ENCODE peak calls at places on chromosomes 11 and 22, in four cellular contexts. F is iPS DF 19.7, L is fibroblast of the conjunctiva, H is SHP77. U is an unnamed sample.
A peak's percentile ranks its signal among the peaks of the same experiment; 100 is the strongest.

GRCh38 chr11:62707277-62707771 is at the start of the genes BSCL2 and GNG3:
- DNase-seq in F (peak; percentile 95), L (no peak), H (peak; percentile 90), U (no peak)

GRCh38 chr22:38862375-38863329 is 9.4 kb downstream of the CBX6 start:
- DNase-seq in F (no peak), L (peak; percentile 39), H (no peak), U (no peak)

GRCh38 chr11:71283960-71284359 is 31.6 kb upstream of the SHANK2 start:
- DNase-seq in F (no peak), L (no peak), H (no peak), U (no peak)

GRCh38 chr11:130121430-130121978 is 38.1 kb upstream of the ST14 start:
- DNase-seq in F (no peak), L (peak; percentile 14), H (no peak), U (no peak)

GRCh38 chr22:17086750-17087149 is 1.9 kb downstream of the IL17RA start:
- DNase-seq in F (no peak), L (no peak), H (no peak), U (no peak)

GRCh38 chr11:48083427-48083826 is 103.1 kb downstream of the PTPRJ start:
- DNase-seq in F (no peak), L (no peak), H (no peak), U (no peak)

GRCh38 chr11:1195690-1196515 is 27.0 kb upstream of the MUC5B start:
- DNase-seq in F (no peak), L (no peak), H (no peak), U (no peak)

GRCh38 chr11:34340653-34341052 is 17.2 kb downstream of the ABTB2 start:
- DNase-seq in F (no peak), L (no peak), H (no peak), U (no peak)

GRCh38 chr22:44609589-44609988 is 92.4 kb upstream of the PRR5 start:
- DNase-seq in F (no peak), L (no peak), H (peak; percentile 38), U (no peak)

GRCh38 chr11:112785104-112785503 is 176.1 kb upstream of the NCAM1 start:
- DNase-seq in F (no peak), L (no peak), H (no peak), U (no peak)

GRCh38 chr11:76695767-76696166 is 25.2 kb upstream of the LRRC32 start:
- DNase-seq in F (no peak), L (no peak), H (no peak), U (no peak)

GRCh38 chr22:35307892-35308291 is 8.2 kb downstream of the TOM1 start:
- DNase-seq in F (no peak), L (no peak), H (no peak), U (no peak)